ENCODE peak calls at places on chromosomes 12 and 14, in four cellular contexts. S, T, V and Z are unnamed samples.

GRCh38 chr14:58703149-58703509 is 65.4 kb downstream of the DACT1 start:
- DNase-seq in S (no peak), T (no peak), V (no peak), Z (no peak)

GRCh38 chr14:68627050-68627867 is 165.6 kb downstream of the ZFP36L1 start:
- DNase-seq in S (no peak), T (peak; percentile 88), V (no peak), Z (no peak)

GRCh38 chr12:96907681-96908163 is 665 bp downstream of the NEDD1 start:
- DNase-seq in S (no peak), T (peak; percentile 14), V (no peak), Z (no peak)

GRCh38 chr14:23034498-23035302 is at the start of gene PSMB5:
- DNase-seq in S (peak; percentile 67), T (peak; percentile 94), V (peak; percentile 84), Z (peak; percentile 82)

GRCh38 chr14:71574976-71575375 is 357.3 kb upstream of the RGS6 start:
- DNase-seq in S (no peak), T (no peak), V (no peak), Z (no peak)

GRCh38 chr14:68979722-68980552 is 835 bp upstream of the ACTN1 start:
- DNase-seq in S (no peak), T (peak; percentile 57), V (peak; percentile 59), Z (peak; percentile 46)

GRCh38 chr12:112183141-112183581 is 57.8 kb downstream of the TRAFD1 start:
- DNase-seq in S (no peak), T (no peak), V (no peak), Z (no peak)

GRCh38 chr12:6952860-6953416 is 1.8 kb downstream of the PTPN6 start:
- DNase-seq in S (no peak), T (no peak), V (no peak), Z (no peak)

GRCh38 chr14:100077441-100077840 is 12.2 kb downstream of the EVL start:
- DNase-seq in S (no peak), T (no peak), V (no peak), Z (no peak)

GRCh38 chr12:7144414-7145120 is 14.4 kb downstream of the CLSTN3 start:
- DNase-seq in S (no peak), T (no peak), V (no peak), Z (no peak)

GRCh38 chr12:122168492-122168891 is 5.5 kb downstream of the IL31 start:
- DNase-seq in S (no peak), T (no peak), V (no peak), Z (no peak)

GRCh38 chr14:50999726-51000125 is 55.4 kb upstream of the PYGL start:
- DNase-seq in S (no peak), T (no peak), V (no peak), Z (no peak)

GRCh38 chr14:100033347-100034052 is 31.7 kb upstream of the EVL start:
- DNase-seq in S (no peak), T (no peak), V (no peak), Z (no peak)

GRCh38 chr12:53781218-53781801 is 29.5 kb upstream of the CISTR start:
- DNase-seq in S (no peak), T (no peak), V (no peak), Z (peak; percentile 40)

GRCh38 chr12:92369643-92370042 is 224.0 kb upstream of the BTG1 start:
- DNase-seq in S (no peak), T (no peak), V (no peak), Z (no peak)

GRCh38 chr12:54370218-54370730 is 6.0 kb upstream of the GPR84 start:
- DNase-seq in S (peak; percentile 38), T (peak; percentile 81), V (peak; percentile 89), Z (peak; percentile 89)

GRCh38 chr12:104456417-104456949 is at the start of gene CHST11:
- DNase-seq in S (peak; percentile 71), T (peak; percentile 69), V (peak; percentile 93), Z (peak; percentile 86)

GRCh38 chr12:27635349-27635972 is 60.8 kb upstream of the REP15 start:
- DNase-seq in S (no peak), T (no peak), V (no peak), Z (no peak)

GRCh38 chr12:56082382-56082781 is 2.4 kb downstream of the ERBB3 start:
- DNase-seq in S (no peak), T (no peak), V (no peak), Z (no peak)

GRCh38 chr12:123937707-123938600 is 34.7 kb downstream of the CCDC92 start:
- DNase-seq in S (no peak), T (no peak), V (no peak), Z (no peak)

GRCh38 chr12:123940627-123940966 is 32.0 kb downstream of the CCDC92 start:
- DNase-seq in S (no peak), T (no peak), V (no peak), Z (no peak)

GRCh38 chr12:123936956-123937706 is 35.5 kb downstream of the CCDC92 start:
- DNase-seq in S (no peak), T (no peak), V (no peak), Z (no peak)

GRCh38 chr12:123939716-123940626 is 32.7 kb downstream of the CCDC92 start:
- DNase-seq in S (no peak), T (no peak), V (no peak), Z (no peak)

GRCh38 chr12:123938679-123939480 is 33.8 kb downstream of the CCDC92 start:
- DNase-seq in S (no peak), T (no peak), V (peak; percentile 69), Z (peak; percentile 52)
- TF ChIP-seq CTCF in S (no peak), T (no peak), V (peak; percentile 50), Z (peak; percentile 25)

GRCh38 chr14:59919582-59920377 is at the start of gene LRRC9:
- DNase-seq in S (no peak), T (peak; percentile 64), V (peak; percentile 96), Z (peak; percentile 91)
- TF ChIP-seq CTCF in S (no peak), T (no peak), V (no peak), Z (no peak)

DNA sequence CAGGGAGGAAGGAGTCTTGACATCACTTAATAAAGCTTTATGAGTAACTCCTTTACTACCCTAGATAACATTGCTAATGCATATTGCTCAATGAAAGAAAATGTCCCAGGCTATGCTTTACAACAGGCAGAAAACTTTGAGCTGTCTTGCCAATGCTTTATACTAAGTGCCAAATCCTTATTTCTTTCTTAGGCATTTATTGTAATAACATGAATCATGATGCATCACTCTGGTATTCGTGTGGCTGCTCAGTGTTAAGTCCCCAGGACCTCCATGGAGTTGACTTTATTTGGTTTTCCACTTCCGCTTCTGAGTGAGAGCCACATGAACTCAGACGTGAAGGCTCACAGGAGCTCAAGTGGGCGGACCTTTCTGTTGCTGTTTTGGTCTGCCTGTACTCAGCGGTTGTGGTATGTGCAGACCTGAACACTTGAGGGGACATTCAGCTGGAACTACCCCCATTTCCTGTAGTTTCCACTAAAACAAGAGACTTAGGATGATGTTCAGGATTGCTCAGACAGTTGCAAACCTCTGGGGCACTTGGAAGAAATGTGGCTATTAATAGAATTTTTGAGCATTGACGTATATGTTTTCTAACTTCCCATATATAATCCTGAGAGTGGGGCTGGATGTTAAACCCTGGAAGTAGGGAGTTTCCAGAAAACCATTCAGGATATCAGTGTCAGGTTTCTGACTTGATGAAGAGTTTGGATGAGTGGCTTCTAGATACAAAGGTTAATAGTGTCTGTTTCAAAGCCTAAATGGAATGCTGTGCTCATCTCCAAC is 258.6 kb downstream of the MSRB3 start:
- DNase-seq in S (no peak), T (peak; percentile 24), V (no peak), Z (no peak)
- TF ChIP-seq CTCF in S (no peak), T (no peak), V (no peak), Z (no peak)

DNA sequence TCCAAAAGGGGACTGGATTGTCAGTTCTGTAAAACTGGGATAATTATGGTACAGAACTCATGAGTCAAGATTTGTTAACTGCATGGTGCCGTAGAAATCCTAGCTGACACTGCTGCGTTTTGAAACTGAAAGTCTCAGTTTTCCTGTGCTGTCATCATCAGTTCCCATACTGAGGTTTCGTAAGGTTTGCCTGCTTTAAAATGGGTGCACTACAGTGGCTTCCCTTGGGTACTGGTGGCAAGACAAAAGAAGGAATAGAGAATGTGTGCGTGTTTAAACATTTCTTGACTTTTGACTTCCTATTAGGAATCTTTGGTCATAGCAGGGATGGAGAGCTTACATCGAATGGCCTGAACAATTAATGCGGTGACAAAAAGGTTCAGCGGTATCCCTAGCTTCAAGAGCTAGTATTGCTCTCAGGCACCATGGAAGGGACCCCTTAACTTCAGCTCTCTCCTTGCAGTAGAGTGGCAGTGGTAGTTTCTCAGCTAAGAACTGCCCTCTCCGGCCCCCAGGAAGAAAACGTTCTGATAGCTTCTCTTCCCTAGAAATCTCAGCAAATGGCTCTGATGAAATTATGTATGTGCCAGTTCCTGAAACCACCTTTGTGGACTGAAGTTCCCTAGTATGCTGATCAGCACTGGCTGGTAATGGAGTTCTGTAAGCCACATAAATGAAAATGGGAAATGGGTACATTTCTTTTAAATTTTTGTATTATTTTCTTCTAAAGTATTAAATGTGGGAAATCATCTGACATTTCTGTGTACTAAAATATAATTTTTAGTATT is 28.9 kb downstream of the ANO6 start:
- DNase-seq in S (no peak), T (no peak), V (no peak), Z (no peak)
- TF ChIP-seq CTCF in S (no peak), T (no peak), V (no peak), Z (no peak)

GRCh38 chr12:32296541-32296940 is 102.8 kb upstream of the FGD4 start:
- DNase-seq in S (no peak), T (peak; percentile 44), V (no peak), Z (peak; percentile 37)

GRCh38 chr12:32292175-32292574 is 107.2 kb upstream of the FGD4 start:
- DNase-seq in S (no peak), T (no peak), V (no peak), Z (no peak)

GRCh38 chr12:32290411-32290810 is 108.9 kb upstream of the FGD4 start:
- DNase-seq in S (no peak), T (no peak), V (no peak), Z (no peak)

GRCh38 chr12:32298917-32299316 is 100.4 kb upstream of the FGD4 start:
- DNase-seq in S (no peak), T (no peak), V (no peak), Z (no peak)

GRCh38 chr12:32293808-32294419 is 105.4 kb upstream of the FGD4 start:
- DNase-seq in S (no peak), T (no peak), V (no peak), Z (no peak)
- TF ChIP-seq CTCF in S (no peak), T (no peak), V (no peak), Z (peak; percentile 38)

DNA sequence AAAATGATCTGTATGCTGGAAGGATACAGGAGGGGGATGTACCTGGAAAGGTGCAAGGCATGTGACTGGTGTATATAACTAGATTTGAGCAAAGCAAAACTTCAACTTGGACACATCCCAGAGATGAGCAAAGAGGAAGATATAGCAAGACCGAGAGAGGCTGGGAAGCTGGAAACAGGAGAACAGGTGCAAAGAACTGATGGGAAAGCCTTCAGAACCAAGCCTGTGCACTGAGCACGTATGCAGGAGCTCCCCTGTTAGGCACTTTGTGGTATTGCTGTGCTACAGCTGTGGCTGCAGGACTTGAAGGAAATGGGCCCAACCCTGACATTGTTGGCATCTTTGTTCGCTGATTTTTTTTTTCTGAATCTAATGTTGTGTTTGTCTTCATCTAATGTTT is 120.7 kb upstream of the PWP1 start:
- DNase-seq in S (no peak), T (no peak), V (peak; percentile 44), Z (no peak)
- TF ChIP-seq CTCF in S (no peak), T (no peak), V (no peak), Z (no peak)